ENCODE peak calls at places on chromosomes 5 and 9, in four cellular contexts. J is stimulated activated CD4-positive, alpha-beta T cell treated with anti-CD3 and anti-CD28 coated beads, Interleukin-12 subunit alpha, Interleukin-12 subunit beta, amount 100 ng/mL, for 4 hours; N is foreskin fibroblast; U is PC-9. S is an unnamed sample.

GRCh38 chr5:36928947-36929346 is 52.4 kb downstream of the NIPBL start:
- DNase-seq in U (no peak), J (no peak), N (peak), S (peak)

GRCh38 chr5:140345919-140346347 is 470 bp downstream of the HBEGF start:
- DNase-seq in J (no peak), N (peak), U (peak), S (no peak)

GRCh38 chr5:178123987-178124925 is 6.6 kb upstream of the RMND5B start:
- DNase-seq in U (peak), J (no peak), N (no peak), S (no peak)

GRCh38 chr5:61344187-61344944 is 12.3 kb downstream of the ZSWIM6 start:
- DNase-seq in J (no peak), N (no peak), U (no peak), S (no peak)

GRCh38 chr5:154010660-154011059 is 28.1 kb downstream of the FAM114A2 start:
- DNase-seq in N (peak), J (no peak), U (no peak), S (no peak)

GRCh38 chr5:149915392-149916260 is 29.0 kb downstream of the PDE6A start:
- DNase-seq in N (no peak), U (peak), J (no peak), S (no peak)

GRCh38 chr9:13919386-13919785 is 394.6 kb downstream of the NFIB start:
- DNase-seq in U (no peak), N (no peak), J (no peak), S (no peak)

GRCh38 chr5:145509336-145510150 is 325.6 kb downstream of the PRELID2 start:
- DNase-seq in J (no peak), U (no peak), N (peak), S (no peak)

GRCh38 chr5:120769291-120769872 is 305.3 kb downstream of the PRR16 start:
- DNase-seq in U (no peak), N (peak), J (no peak), S (no peak)

GRCh38 chr5:27472000-27472763 is 433.8 kb upstream of the CDH9 start:
- DNase-seq in N (peak), J (no peak), U (peak), S (no peak)

GRCh38 chr5:125327676-125328075 is 581.2 kb upstream of the ZNF608 start:
- DNase-seq in N (no peak), U (no peak), J (no peak), S (no peak)

GRCh38 chr9:127049044-127049443 is 73.4 kb downstream of the ANGPTL2 start:
- DNase-seq in U (peak), J (no peak), N (peak), S (peak)

GRCh38 chr5:88142801-88143692 is 125.6 kb downstream of the TMEM161B start:
- DNase-seq in N (peak), U (no peak), J (no peak), S (no peak)

GRCh38 chr5:142115937-142116614 is 7.5 kb downstream of the NDFIP1 start:
- DNase-seq in N (peak), U (no peak), J (no peak), S (no peak)

GRCh38 chr5:74446673-74447337 is 193.7 kb downstream of the ENC1 start:
- DNase-seq in N (no peak), U (no peak), J (no peak), S (no peak)

GRCh38 chr5:83345423-83345822 is 126.1 kb upstream of the VCAN start:
- DNase-seq in J (no peak), U (no peak), N (no peak), S (no peak)

GRCh38 chr5:100846722-100847121 is 56.4 kb downstream of the ST8SIA4 start:
- DNase-seq in U (no peak), J (no peak), N (peak), S (no peak)

GRCh38 chr9:81141952-81142351 is 547.4 kb downstream of the TLE1 start:
- DNase-seq in N (no peak), J (no peak), U (no peak), S (no peak)

GRCh38 chr9:133252301-133252776 is 22.7 kb downstream of the ABO start:
- DNase-seq in J (no peak), U (peak), N (no peak), S (no peak)

GRCh38 chr9:98192503-98193335 is at the start of gene CORO2A:
- DNase-seq in N (peak), U (peak), J (peak), S (no peak)

GRCh38 chr5:82183828-82184227 is 94.3 kb downstream of the RPS23 start:
- DNase-seq in U (no peak), J (no peak), N (peak), S (no peak)

GRCh38 chr9:121441163-121441562 is 58.5 kb downstream of the GGTA1 start:
- DNase-seq in U (no peak), N (no peak), J (no peak), S (no peak)

GRCh38 chr5:96384353-96384752 is 48.7 kb downstream of the PCSK1 start:
- DNase-seq in N (peak), U (peak), J (no peak), S (peak)

GRCh38 chr5:141779642-141780041 is 97.6 kb upstream of the ARAP3 start:
- DNase-seq in N (no peak), J (no peak), U (peak), S (peak)

GRCh38 chr5:111834926-111835599 is 78.1 kb upstream of the NREP start:
- DNase-seq in U (no peak), N (peak), J (no peak), S (no peak)

GRCh38 chr5:133130387-133131118 is 78.7 kb downstream of the HSPA4 start:
- DNase-seq in N (no peak), U (no peak), J (no peak), S (no peak)

GRCh38 chr9:134993996-134994720 is 76.4 kb upstream of the FCN1 start:
- DNase-seq in N (no peak), U (no peak), J (no peak), S (no peak)

GRCh38 chr5:128627939-128628338 is 89.9 kb upstream of the FBN2 start:
- DNase-seq in N (no peak), U (no peak), J (no peak), S (no peak)

GRCh38 chr9:1400983-1401382 is 350.8 kb downstream of the DMRT2 start:
- DNase-seq in N (no peak), U (no peak), J (no peak), S (no peak)

GRCh38 chr5:157166164-157166493 is at the start of gene GARIN3:
- DNase-seq in J (no peak), U (no peak), N (no peak), S (no peak)

GRCh38 chr9:133460405-133461175 is 812 bp downstream of the CACFD1 start:
- DNase-seq in N (peak), U (peak), J (no peak), S (no peak)

GRCh38 chr5:16934123-16934522 is 2.0 kb downstream of the MYO10 start:
- DNase-seq in J (peak), N (peak), U (peak), S (peak)

GRCh38 chr5:56594821-56595220 is 220.5 kb upstream of the MAP3K1 start:
- DNase-seq in J (no peak), N (no peak), U (no peak), S (no peak)

S was measured in non-pigmented ciliary epithelial cell.